ENCODE peak calls at places on chromosomes 2 and 18, in five cellular contexts. T is COLO829, Z is substantia nigra, A is heart left ventricle, L is RKO. F is an unnamed sample.

GRCh38 chr2:216352653-216353270 is 19.5 kb downstream of the MARCHF4 start:
- DNase-seq in T (no peak), Z (no peak), A (no peak), L (no peak), F (no peak)

GRCh38 chr2:204725693-204726092 is 180.4 kb downstream of the PARD3B start:
- DNase-seq in T (no peak), Z (no peak), A (no peak), L (no peak), F (no peak)

GRCh38 chr18:6605115-6605869 is 124.2 kb upstream of the ARHGAP28 start:
- DNase-seq in T (no peak), Z (no peak), A (no peak), L (no peak), F (peak)

GRCh38 chr2:227942021-227942420 is 70.6 kb downstream of the DAW1 start:
- DNase-seq in T (no peak), Z (no peak), A (no peak), L (peak), F (peak)

GRCh38 chr2:41378420-41378819 is 669.4 kb upstream of the PKDCC start:
- DNase-seq in T (no peak), Z (no peak), A (no peak), L (no peak), F (no peak)

GRCh38 chr2:102488063-102488462 is 15.0 kb downstream of the SLC9A4 start:
- DNase-seq in T (no peak), Z (no peak), A (no peak), L (no peak), F (peak)

GRCh38 chr18:6333981-6334380 is 80.7 kb downstream of the L3MBTL4 start:
- DNase-seq in T (no peak), Z (no peak), A (no peak), L (no peak), F (no peak)

GRCh38 chr2:64797881-64798590 is 144.3 kb upstream of the SERTAD2 start:
- DNase-seq in T (no peak), Z (no peak), A (no peak), L (no peak), F (peak)

GRCh38 chr18:3248062-3248669 is 565 bp downstream of the MYL12A start:
- DNase-seq in T (no peak), Z (no peak), A (no peak), L (peak), F (peak)

GRCh38 chr2:159890945-159891588 is 93.1 kb upstream of the CD302 start:
- DNase-seq in T (no peak), Z (no peak), A (no peak), L (no peak), F (no peak)

GRCh38 chr2:190482441-190482840 is 52.1 kb downstream of the NEMP2 start:
- DNase-seq in T (no peak), Z (no peak), A (no peak), L (no peak), F (peak)

GRCh38 chr2:113167115-113167932 is 6.4 kb upstream of the PSD4 start:
- DNase-seq in T (no peak), Z (no peak), A (no peak), L (no peak), F (no peak)

GRCh38 chr2:6826081-6826913 is 39.4 kb downstream of the CMPK2 start:
- DNase-seq in T (peak), Z (no peak), A (no peak), L (peak), F (peak)